ENCODE peak calls at places on chromosomes 1 and 21, in eight cellular contexts. One of them, this sample, is unnamed.

GRCh38 chr1:205939690-205940330 is 3.4 kb downstream of the SLC26A9 start:
- DNase-seq in NCI-H1694: peak
- DNase-seq in tibial artery: no peak
- DNase-seq in lower lobe of right lung: peak
- DNase-seq in activated naive CD4-positive, alpha-beta T cell: no peak
- DNase-seq in HS-27A: no peak
- DNase-seq in Jurkat, Clone E6-1: peak
- DNase-seq in hippocampal formation: no peak
- DNase-seq in this sample: no peak

GRCh38 chr1:35745124-35745730 is 24.6 kb downstream of the CLSPN start:
- DNase-seq in tibial artery: no peak
- DNase-seq in lower lobe of right lung: no peak
- DNase-seq in hippocampal formation: no peak
- DNase-seq in NCI-H1694: no peak
- DNase-seq in HS-27A: no peak
- DNase-seq in Jurkat, Clone E6-1: no peak
- DNase-seq in activated naive CD4-positive, alpha-beta T cell: no peak
- DNase-seq in this sample: no peak

GRCh38 chr1:212233321-212233720 is 51.9 kb upstream of the PPP2R5A start:
- DNase-seq in lower lobe of right lung: no peak
- DNase-seq in NCI-H1694: no peak
- DNase-seq in tibial artery: no peak
- DNase-seq in HS-27A: no peak
- DNase-seq in Jurkat, Clone E6-1: no peak
- DNase-seq in activated naive CD4-positive, alpha-beta T cell: no peak
- DNase-seq in hippocampal formation: no peak
- DNase-seq in this sample: no peak

GRCh38 chr1:56416385-56416972 is 162.9 kb downstream of the PLPP3 start:
- DNase-seq in tibial artery: no peak
- DNase-seq in NCI-H1694: no peak
- DNase-seq in Jurkat, Clone E6-1: no peak
- DNase-seq in HS-27A: no peak
- DNase-seq in activated naive CD4-positive, alpha-beta T cell: no peak
- DNase-seq in hippocampal formation: no peak
- DNase-seq in lower lobe of right lung: no peak
- DNase-seq in this sample: no peak

GRCh38 chr1:4637616-4638346 is 16.6 kb upstream of the AJAP1 start:
- DNase-seq in tibial artery: peak
- DNase-seq in hippocampal formation: no peak
- DNase-seq in lower lobe of right lung: no peak
- DNase-seq in NCI-H1694: no peak
- DNase-seq in Jurkat, Clone E6-1: no peak
- DNase-seq in activated naive CD4-positive, alpha-beta T cell: no peak
- DNase-seq in HS-27A: no peak
- DNase-seq in this sample: no peak

GRCh38 chr21:29196021-29196663 is 65.7 kb downstream of the MAP3K7CL start:
- DNase-seq in lower lobe of right lung: peak
- DNase-seq in NCI-H1694: no peak
- DNase-seq in activated naive CD4-positive, alpha-beta T cell: no peak
- DNase-seq in HS-27A: peak
- DNase-seq in Jurkat, Clone E6-1: peak
- DNase-seq in tibial artery: peak
- DNase-seq in hippocampal formation: peak
- DNase-seq in this sample: peak

GRCh38 chr1:163813251-163813650 is 491.5 kb downstream of the NUF2 start:
- DNase-seq in NCI-H1694: no peak
- DNase-seq in Jurkat, Clone E6-1: no peak
- DNase-seq in HS-27A: no peak
- DNase-seq in lower lobe of right lung: no peak
- DNase-seq in activated naive CD4-positive, alpha-beta T cell: no peak
- DNase-seq in tibial artery: no peak
- DNase-seq in hippocampal formation: no peak
- DNase-seq in this sample: no peak

GRCh38 chr1:172135076-172135672 is 285.3 kb upstream of the C1orf105 start:
- DNase-seq in lower lobe of right lung: no peak
- DNase-seq in Jurkat, Clone E6-1: peak
- DNase-seq in NCI-H1694: no peak
- DNase-seq in activated naive CD4-positive, alpha-beta T cell: no peak
- DNase-seq in HS-27A: no peak
- DNase-seq in tibial artery: no peak
- DNase-seq in hippocampal formation: no peak
- DNase-seq in this sample: no peak

GRCh38 chr1:100583827-100584226 is 45.9 kb downstream of the GPR88 start:
- DNase-seq in activated naive CD4-positive, alpha-beta T cell: no peak
- DNase-seq in HS-27A: no peak
- DNase-seq in lower lobe of right lung: no peak
- DNase-seq in NCI-H1694: no peak
- DNase-seq in Jurkat, Clone E6-1: no peak
- DNase-seq in tibial artery: no peak
- DNase-seq in hippocampal formation: no peak
- DNase-seq in this sample: no peak

GRCh38 chr1:91555821-91556531 is 55.3 kb downstream of the CDC7 start:
- DNase-seq in hippocampal formation: no peak
- DNase-seq in Jurkat, Clone E6-1: peak
- DNase-seq in HS-27A: no peak
- DNase-seq in activated naive CD4-positive, alpha-beta T cell: peak
- DNase-seq in lower lobe of right lung: no peak
- DNase-seq in NCI-H1694: no peak
- DNase-seq in tibial artery: no peak
- DNase-seq in this sample: no peak

GRCh38 chr1:196608401-196609113 is at the start of gene KCNT2:
- DNase-seq in NCI-H1694: peak
- DNase-seq in hippocampal formation: peak
- DNase-seq in Jurkat, Clone E6-1: no peak
- DNase-seq in tibial artery: peak
- DNase-seq in activated naive CD4-positive, alpha-beta T cell: no peak
- DNase-seq in lower lobe of right lung: peak
- DNase-seq in HS-27A: no peak
- DNase-seq in this sample: peak

GRCh38 chr1:110213143-110213540 is 3.0 kb downstream of the KCNC4 start:
- DNase-seq in HS-27A: no peak
- DNase-seq in hippocampal formation: no peak
- DNase-seq in activated naive CD4-positive, alpha-beta T cell: no peak
- DNase-seq in NCI-H1694: no peak
- DNase-seq in lower lobe of right lung: no peak
- DNase-seq in Jurkat, Clone E6-1: no peak
- DNase-seq in tibial artery: no peak
- DNase-seq in this sample: no peak

GRCh38 chr1:10896673-10897072 is 100.2 kb upstream of the CASZ1 start:
- DNase-seq in activated naive CD4-positive, alpha-beta T cell: no peak
- DNase-seq in Jurkat, Clone E6-1: no peak
- DNase-seq in NCI-H1694: no peak
- DNase-seq in lower lobe of right lung: no peak
- DNase-seq in tibial artery: no peak
- DNase-seq in HS-27A: no peak
- DNase-seq in hippocampal formation: no peak
- DNase-seq in this sample: no peak

GRCh38 chr1:167856711-167857418 is 57.1 kb downstream of the ADCY10 start:
- DNase-seq in HS-27A: no peak
- DNase-seq in tibial artery: no peak
- DNase-seq in lower lobe of right lung: no peak
- DNase-seq in activated naive CD4-positive, alpha-beta T cell: no peak
- DNase-seq in hippocampal formation: no peak
- DNase-seq in Jurkat, Clone E6-1: no peak
- DNase-seq in NCI-H1694: no peak
- DNase-seq in this sample: no peak

GRCh38 chr1:117824612-117825011 is 104.8 kb downstream of the GDAP2 start:
- DNase-seq in activated naive CD4-positive, alpha-beta T cell: no peak
- DNase-seq in hippocampal formation: no peak
- DNase-seq in NCI-H1694: no peak
- DNase-seq in Jurkat, Clone E6-1: no peak
- DNase-seq in tibial artery: peak
- DNase-seq in HS-27A: no peak
- DNase-seq in lower lobe of right lung: no peak
- DNase-seq in this sample: peak

GRCh38 chr1:15500184-15500958 is 23.6 kb downstream of the CASP9 start:
- DNase-seq in lower lobe of right lung: no peak
- DNase-seq in Jurkat, Clone E6-1: no peak
- DNase-seq in NCI-H1694: no peak
- DNase-seq in activated naive CD4-positive, alpha-beta T cell: no peak
- DNase-seq in HS-27A: no peak
- DNase-seq in tibial artery: no peak
- DNase-seq in hippocampal formation: no peak
- DNase-seq in this sample: no peak

GRCh38 chr1:214989341-214989740 is 93.2 kb upstream of the KCNK2 start:
- DNase-seq in lower lobe of right lung: no peak
- DNase-seq in Jurkat, Clone E6-1: no peak
- DNase-seq in activated naive CD4-positive, alpha-beta T cell: no peak
- DNase-seq in hippocampal formation: no peak
- DNase-seq in tibial artery: no peak
- DNase-seq in NCI-H1694: no peak
- DNase-seq in HS-27A: no peak
- DNase-seq in this sample: no peak

GRCh38 chr1:39124282-39124681 is 80.2 kb upstream of the MACF1 start:
- DNase-seq in HS-27A: no peak
- DNase-seq in tibial artery: no peak
- DNase-seq in hippocampal formation: no peak
- DNase-seq in lower lobe of right lung: no peak
- DNase-seq in NCI-H1694: no peak
- DNase-seq in Jurkat, Clone E6-1: no peak
- DNase-seq in activated naive CD4-positive, alpha-beta T cell: no peak
- DNase-seq in this sample: no peak

GRCh38 chr1:84156210-84156621 is 12.1 kb downstream of the PRKACB start:
- DNase-seq in hippocampal formation: no peak
- DNase-seq in NCI-H1694: no peak
- DNase-seq in Jurkat, Clone E6-1: no peak
- DNase-seq in activated naive CD4-positive, alpha-beta T cell: no peak
- DNase-seq in lower lobe of right lung: no peak
- DNase-seq in tibial artery: no peak
- DNase-seq in HS-27A: peak
- DNase-seq in this sample: no peak